ENCODE peak calls at places on chromosome 20, in nine cellular contexts. V is globus pallidus, O is memory B cell, M is RWPE1, B is cardiac fibroblast, U is NCI-H2171 treated with DMSO at 0.1 percent for 48 hours, Y is renal cortical epithelial cell, Q is osteoblast, C is mucosa of descending colon. R is an unnamed sample.
A peak's percentile ranks its signal among the peaks of the same experiment; 100 is the strongest.

GRCh38 chr20:19520261-19520660 is 237.8 kb upstream of the RIN2 start:
- DNase-seq in V (no peak), O (no peak), M (no peak), B (no peak), U (no peak), Y (no peak), Q (no peak), C (no peak), R (no peak)

GRCh38 chr20:22338140-22338708 is 246.1 kb downstream of the FOXA2 start:
- DNase-seq in V (no peak), O (no peak), M (no peak), B (no peak), U (no peak), Y (no peak), Q (no peak), C (no peak), R (no peak)

GRCh38 chr20:56373942-56374341 is 15.2 kb downstream of the FAM210B start:
- DNase-seq in V (no peak), O (no peak), M (peak; percentile 95), B (peak; percentile 96), U (no peak), Y (peak; percentile 98), Q (peak; percentile 83), C (no peak), R (no peak)

GRCh38 chr20:51486197-51487005 is 56.1 kb downstream of the NFATC2 start:
- DNase-seq in V (no peak), O (no peak), M (no peak), B (no peak), U (no peak), Y (no peak), Q (no peak), C (no peak), R (no peak)

GRCh38 chr20:21137078-21137477 is 11.2 kb downstream of the KIZ start:
- DNase-seq in V (no peak), O (no peak), M (no peak), B (no peak), U (no peak), Y (no peak), Q (no peak), C (no peak), R (no peak)

GRCh38 chr20:5397418-5397817 is 80.7 kb upstream of the PROKR2 start:
- DNase-seq in V (no peak), O (no peak), M (peak; percentile 30), B (no peak), U (no peak), Y (no peak), Q (no peak), C (no peak), R (no peak)

GRCh38 chr20:34709836-34710567 is 5.9 kb downstream of the TP53INP2 start:
- DNase-seq in V (peak; percentile 86), O (no peak), M (peak; percentile 87), B (peak; percentile 73), U (no peak), Y (peak; percentile 35), Q (peak; percentile 91), C (peak; percentile 57), R (peak; percentile 83)

GRCh38 chr20:62412194-62413024 is 5.3 kb upstream of the CABLES2 start:
- DNase-seq in V (no peak), O (no peak), M (no peak), B (no peak), U (no peak), Y (no peak), Q (no peak), C (peak; percentile 91), R (no peak)

GRCh38 chr20:64064145-64064698 is 1.2 kb downstream of the TCEA2 start:
- DNase-seq in V (no peak), O (no peak), M (peak; percentile 83), B (no peak), U (no peak), Y (peak; percentile 44), Q (peak; percentile 98), C (no peak), R (no peak)

GRCh38 chr20:36333841-36334240 is 27.7 kb downstream of the DLGAP4 start:
- DNase-seq in V (no peak), O (no peak), M (no peak), B (no peak), U (no peak), Y (no peak), Q (peak; percentile 36), C (no peak), R (no peak)

GRCh38 chr20:20520776-20521175 is 152.9 kb downstream of the INSM1 start:
- DNase-seq in V (no peak), O (no peak), M (peak; percentile 67), B (no peak), U (no peak), Y (peak; percentile 85), Q (peak; percentile 39), C (no peak), R (no peak)

GRCh38 chr20:51175156-51175555 is 152.2 kb upstream of the KCNG1 start:
- DNase-seq in V (no peak), O (no peak), M (no peak), B (no peak), U (no peak), Y (no peak), Q (no peak), C (no peak), R (no peak)

GRCh38 chr20:288956-289692 is 1.4 kb downstream of the C20orf96 start:
- DNase-seq in V (no peak), O (no peak), M (no peak), B (no peak), U (no peak), Y (no peak), Q (no peak), C (peak; percentile 74), R (no peak)

GRCh38 chr20:60754866-60755265 is 497.2 kb upstream of the CDH4 start:
- DNase-seq in V (peak; percentile 33), O (no peak), M (no peak), B (no peak), U (no peak), Y (no peak), Q (no peak), C (no peak), R (no peak)